ENCODE peak calls at places on chromosomes 5 and 9, in six cellular contexts. W is body of pancreas, P is WTC11, Z is cardiac muscle cell, U is fibroblast of villous mesenchyme, I is neural progenitor cell. Q is an unnamed sample.

GRCh38 chr5:2755371-2755715 is 3.9 kb upstream of the IRX2 start:
- DNase-seq in U (no peak), W (no peak), Z (no peak), P (no peak), I (no peak), Q (no peak)

GRCh38 chr5:27038476-27038875 is at the start of gene CDH9:
- DNase-seq in W (no peak), I (peak; percentile 53), Z (peak; percentile 6), U (no peak), P (peak; percentile 17), Q (peak; percentile 51)

GRCh38 chr5:155380480-155380879 is 366.9 kb downstream of the KIF4B start:
- DNase-seq in Z (no peak), W (no peak), P (no peak), I (no peak), U (no peak), Q (no peak)

GRCh38 chr5:66960373-66961137 is 236.0 kb downstream of the CD180 start:
- DNase-seq in U (peak; percentile 23), Z (peak; percentile 46), W (no peak), I (no peak), P (no peak), Q (peak; percentile 22)

GRCh38 chr5:54663876-54664275 is 146.3 kb downstream of the SNX18 start:
- DNase-seq in P (no peak), U (peak; percentile 77), Z (peak; percentile 92), I (no peak), W (no peak), Q (no peak)

GRCh38 chr5:32713396-32714381 is 2.6 kb downstream of the NPR3 start:
- DNase-seq in W (peak; percentile 16), P (peak; percentile 82), U (no peak), I (peak; percentile 74), Z (peak; percentile 15), Q (peak; percentile 90)

GRCh38 chr5:65326912-65327311 is 154.8 kb downstream of the ADAMTS6 start:
- DNase-seq in Z (peak; percentile 27), P (no peak), W (no peak), U (peak; percentile 6), I (peak; percentile 16), Q (peak; percentile 33)

GRCh38 chr9:27150758-27151431 is 41.9 kb downstream of the TEK start:
- DNase-seq in U (peak; percentile 95), Z (peak; percentile 84), I (no peak), P (no peak), W (no peak), Q (no peak)

GRCh38 chr5:170681013-170681433 is 102.5 kb upstream of the GABRP start:
- DNase-seq in P (peak; percentile 84), Z (peak; percentile 63), W (peak; percentile 18), I (peak; percentile 90), U (peak; percentile 36), Q (peak; percentile 92)

GRCh38 chr5:180172447-180173197 is 36.4 kb downstream of the RASGEF1C start:
- DNase-seq in W (no peak), U (peak; percentile 8), Z (peak; percentile 62), P (no peak), I (no peak), Q (no peak)

GRCh38 chr5:122915717-122916399 is 70.4 kb downstream of the SNX24 start:
- DNase-seq in Z (peak; percentile 22), W (no peak), P (no peak), I (no peak), U (no peak), Q (no peak)

GRCh38 chr5:56649569-56649968 is 165.8 kb upstream of the MAP3K1 start:
- DNase-seq in I (no peak), U (peak; percentile 77), Z (peak; percentile 61), W (peak; percentile 60), P (no peak), Q (no peak)

GRCh38 chr5:132183723-132184122 is 43.9 kb downstream of the P4HA2 start:
- DNase-seq in W (no peak), I (no peak), P (no peak), Z (peak; percentile 34), U (no peak), Q (no peak)

GRCh38 chr9:89453452-89453851 is 44.5 kb downstream of the SEMA4D start:
- DNase-seq in I (no peak), U (no peak), P (no peak), W (no peak), Z (no peak), Q (no peak)

GRCh38 chr9:113536483-113537226 is 73.1 kb downstream of the RGS3 start:
- DNase-seq in U (peak; percentile 69), W (no peak), Z (peak; percentile 49), I (peak; percentile 33), P (no peak), Q (no peak)

GRCh38 chr9:119005162-119005561 is 364.1 kb downstream of the BRINP1 start:
- DNase-seq in I (peak; percentile 55), P (no peak), W (no peak), Z (no peak), U (no peak), Q (peak; percentile 68)

GRCh38 chr5:33370135-33370472 is 70.7 kb upstream of the TARS1 start:
- DNase-seq in W (no peak), I (no peak), U (peak; percentile 69), Z (peak; percentile 95), P (no peak), Q (no peak)

GRCh38 chr5:135085133-135085935 is 51.3 kb upstream of the PITX1 start:
- DNase-seq in U (no peak), P (no peak), Z (no peak), W (no peak), I (no peak), Q (no peak)

GRCh38 chr9:33107762-33108161 is 31.3 kb upstream of the SMU1 start:
- DNase-seq in P (no peak), W (no peak), I (no peak), U (no peak), Z (no peak), Q (no peak)

GRCh38 chr5:161409471-161409870 is 137.1 kb downstream of the GABRB2 start:
- DNase-seq in Z (no peak), I (no peak), U (no peak), P (no peak), W (no peak), Q (no peak)

GRCh38 chr9:2657427-2657826 is 35.8 kb downstream of the VLDLR start:
- DNase-seq in W (no peak), Z (no peak), U (no peak), P (no peak), I (no peak), Q (no peak)

GRCh38 chr9:136525841-136526499 is 19.9 kb downstream of the NOTCH1 start:
- DNase-seq in I (peak; percentile 79), U (no peak), P (no peak), W (peak; percentile 50), Z (no peak), Q (no peak)

GRCh38 chr9:532707-533106 is 308.8 kb upstream of the DMRT1 start:
- DNase-seq in P (no peak), W (no peak), U (no peak), I (no peak), Z (no peak), Q (no peak)

GRCh38 chr5:38926121-38926520 is 80.3 kb downstream of the OSMR start:
- DNase-seq in Z (no peak), I (no peak), W (no peak), P (no peak), U (peak; percentile 31), Q (no peak)

GRCh38 chr5:8908055-8908683 is 637.7 kb downstream of the SEMA5A start:
- DNase-seq in U (peak; percentile 23), Z (peak; percentile 33), W (peak; percentile 48), I (peak; percentile 64), P (peak; percentile 78), Q (peak; percentile 74)

GRCh38 chr5:38789777-38790176 is 56.0 kb upstream of the OSMR start:
- DNase-seq in P (no peak), Z (no peak), U (no peak), I (no peak), W (no peak), Q (no peak)

GRCh38 chr9:136147038-136147889 is 28.6 kb upstream of the TMEM250 start:
- DNase-seq in Z (no peak), U (no peak), W (no peak), P (peak; percentile 10), I (no peak), Q (no peak)

GRCh38 chr9:137689745-137690529 is 71.1 kb downstream of the EHMT1 start:
- DNase-seq in I (no peak), U (peak; percentile 98), W (no peak), Z (peak; percentile 55), P (no peak), Q (no peak)

GRCh38 chr5:43636076-43636475 is 33.1 kb downstream of the NNT start:
- DNase-seq in I (no peak), P (no peak), U (peak; percentile 57), Z (no peak), W (no peak), Q (no peak)

GRCh38 chr9:92444841-92445240 is 20.6 kb upstream of the OMD start:
- DNase-seq in U (no peak), I (no peak), P (no peak), Z (no peak), W (no peak), Q (no peak)

GRCh38 chr5:154402611-154403010 is 43.2 kb upstream of the SAP30L start:
- DNase-seq in P (no peak), W (no peak), U (no peak), I (no peak), Z (no peak), Q (no peak)

GRCh38 chr9:124673063-124673462 is 98.0 kb downstream of the NR6A1 start:
- DNase-seq in Z (no peak), W (no peak), P (no peak), U (no peak), I (no peak), Q (no peak)

GRCh38 chr5:88729476-88730182 is 153.4 kb downstream of the MEF2C start:
- DNase-seq in W (peak; percentile 76), P (peak; percentile 65), Z (peak; percentile 86), I (peak; percentile 84), U (peak; percentile 78), Q (peak; percentile 90)

GRCh38 chr5:96017951-96018350 is 56.3 kb upstream of the ELL2 start:
- DNase-seq in P (no peak), U (peak; percentile 98), W (no peak), I (peak; percentile 11), Z (peak; percentile 47), Q (no peak)

GRCh38 chr5:72654231-72654630 is 147.0 kb upstream of the ZNF366 start:
- DNase-seq in U (no peak), P (no peak), Z (no peak), W (no peak), I (no peak), Q (no peak)